ENCODE peak calls at places on chromosomes 11 and 22, in five cellular contexts. A, J, C, I and N are unnamed samples.

GRCh38 chr11:46248270-46249102 is 29.0 kb upstream of the CREB3L1 start:
- DNase-seq in A (no peak), J (no peak), C (no peak), I (no peak), N (no peak)

GRCh38 chr11:693415-693831 is 1.6 kb downstream of the DEAF1 start:
- DNase-seq in A (no peak), J (no peak), C (no peak), I (no peak), N (peak; percentile 46)

GRCh38 chr11:116471608-116472007 is 301.2 kb downstream of the BUD13 start:
- DNase-seq in A (no peak), J (no peak), C (no peak), I (no peak), N (no peak)

GRCh38 chr11:89405629-89406028 is 85.5 kb downstream of the NOX4 start:
- DNase-seq in A (no peak), J (no peak), C (no peak), I (no peak), N (no peak)

GRCh38 chr11:132126973-132127900 is 756.8 kb downstream of the NTM start:
- DNase-seq in A (no peak), J (peak; percentile 40), C (no peak), I (peak; percentile 21), N (peak; percentile 46)

GRCh38 chr11:119728226-119728626 is 774 bp downstream of the NECTIN1 start:
- DNase-seq in A (no peak), J (peak; percentile 37), C (no peak), I (no peak), N (peak; percentile 38)

GRCh38 chr11:47607380-47607779 is 13.2 kb upstream of the C1QTNF4 start:
- DNase-seq in A (no peak), J (no peak), C (peak; percentile 35), I (peak; percentile 69), N (peak; percentile 87)

GRCh38 chr11:114051558-114051957 is 8.0 kb upstream of the ZBTB16 start:
- DNase-seq in A (no peak), J (no peak), C (no peak), I (no peak), N (no peak)

GRCh38 chr11:106468091-106468490 is 390.6 kb downstream of the AASDHPPT start:
- DNase-seq in A (no peak), J (no peak), C (no peak), I (no peak), N (no peak)

GRCh38 chr22:24049211-24049610 is 38.1 kb downstream of the CABIN1 start:
- DNase-seq in A (no peak), J (no peak), C (peak; percentile 32), I (no peak), N (no peak)

GRCh38 chr22:38017272-38017920 is 33.0 kb upstream of the SOX10 start:
- DNase-seq in A (peak; percentile 74), J (peak; percentile 48), C (peak; percentile 85), I (peak; percentile 65), N (peak; percentile 89)

GRCh38 chr11:35035894-35036408 is 103.0 kb upstream of the CD44 start:
- DNase-seq in A (no peak), J (no peak), C (no peak), I (no peak), N (no peak)

GRCh38 chr11:39255648-39256047 is 2203.8 kb downstream of the LRRC4C start:
- DNase-seq in A (no peak), J (no peak), C (no peak), I (no peak), N (no peak)

DNA sequence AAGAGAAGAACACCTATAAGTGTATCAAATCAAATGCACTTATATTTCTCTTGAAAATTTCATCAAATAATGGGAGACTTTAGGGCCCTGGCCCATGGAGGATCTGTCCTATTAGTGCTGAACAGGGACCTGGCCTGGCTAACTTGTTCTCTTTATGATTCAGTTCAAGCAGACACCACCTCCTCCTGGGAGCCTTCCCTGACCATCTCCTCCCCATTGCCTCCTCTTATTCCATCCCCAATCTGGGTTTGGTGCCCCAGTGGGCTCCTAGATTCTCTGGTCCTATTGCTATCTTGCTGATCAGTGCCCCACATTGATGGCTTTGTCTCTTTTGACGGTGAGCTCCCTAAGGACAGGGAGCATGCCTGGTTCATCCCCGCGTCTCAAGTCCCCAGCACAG is 60.1 kb downstream of the MICAL2 start:
- DNase-seq in A (no peak), J (no peak), C (no peak), I (no peak), N (no peak)
- H3K4me1 ChIP-seq in A (peaks cover 57% of the 10 kb centered on the region), J (no peaks in the 10 kb centered on the region), C (peaks cover 12% of the 10 kb centered on the region), I (no peaks in the 10 kb centered on the region), N (peaks cover 18% of the 10 kb centered on the region)

GRCh38 chr22:45462034-45462655 is 40.5 kb upstream of the FBLN1 start:
- DNase-seq in A (no peak), J (no peak), C (no peak), I (peak; percentile 13), N (no peak)
- TF ChIP-seq CTCF in A (no peak), J (no peak), C (no peak), I (no peak), N (no peak)

GRCh38 chr11:70139785-70140410 is 61.8 kb downstream of the ANO1 start:
- DNase-seq in A (peak; percentile 71), J (no peak), C (no peak), I (no peak), N (peak; percentile 14)
- H3K27ac ChIP-seq in A (peak overlapping the region; percentile 74), J (no peak overlapping the region), C (no peak overlapping the region), I (no peak overlapping the region), N (no peak overlapping the region)

DNA sequence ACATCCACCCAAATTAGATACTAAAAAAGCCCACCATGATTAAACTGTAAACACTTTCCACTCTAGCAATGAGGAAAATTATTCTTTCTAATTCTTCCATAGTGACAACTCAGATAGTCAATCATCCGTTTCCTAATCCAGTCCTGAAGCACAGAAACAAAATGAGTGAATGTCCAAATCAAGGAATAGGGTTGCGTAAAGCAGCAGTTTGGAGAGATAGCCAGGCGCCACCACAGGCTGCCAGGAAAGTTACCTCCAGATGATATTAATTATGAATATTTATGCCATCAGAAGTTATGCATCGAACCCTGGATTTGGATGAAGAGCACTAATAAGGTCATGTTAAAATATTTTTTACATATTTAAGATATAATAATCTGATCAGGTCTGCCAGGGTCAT is 63.2 kb downstream of the ETS1 start:
- DNase-seq in A (no peak), J (no peak), C (no peak), I (no peak), N (no peak)
- H3K4me1 ChIP-seq in A (peaks cover 35% of the 10 kb centered on the region), J (no peaks in the 10 kb centered on the region), C (peaks cover 3% of the 10 kb centered on the region), I (no peaks in the 10 kb centered on the region), N (peaks cover 3% of the 10 kb centered on the region)

GRCh38 chr11:43548921-43549320 is 131.6 kb upstream of the HSD17B12 start:
- DNase-seq in A (no peak), J (no peak), C (no peak), I (no peak), N (no peak)
- TF ChIP-seq CTCF in A (no peak), J (no peak), C (no peak), I (no peak), N (no peak)

GRCh38 chr22:39349506-39349966 is 255 bp upstream of the SYNGR1 start:
- DNase-seq in A (peak; percentile 26), J (peak; percentile 30), C (peak; percentile 53), I (peak; percentile 49), N (peak; percentile 14)

GRCh38 chr22:39351689-39352214 is 2.0 kb downstream of the SYNGR1 start:
- DNase-seq in A (no peak), J (no peak), C (no peak), I (no peak), N (peak; percentile 37)

GRCh38 chr22:39350803-39351688 is 1.3 kb downstream of the SYNGR1 start:
- DNase-seq in A (no peak), J (no peak), C (no peak), I (no peak), N (no peak)

GRCh38 chr22:39349967-39350802 is at the start of gene SYNGR1:
- DNase-seq in A (peak; percentile 26), J (peak; percentile 21), C (peak; percentile 34), I (peak; percentile 42), N (peak; percentile 12)

GRCh38 chr22:39348909-39349505 is 784 bp upstream of the SYNGR1 start:
- DNase-seq in A (no peak), J (no peak), C (no peak), I (peak; percentile 37), N (no peak)
- H3K27ac ChIP-seq in A (peak overlapping the region; percentile 80), J (peak overlapping the region; percentile 13), C (peak overlapping the region; percentile 75), I (peak overlapping the region; percentile 58), N (no peak overlapping the region)

DNA sequence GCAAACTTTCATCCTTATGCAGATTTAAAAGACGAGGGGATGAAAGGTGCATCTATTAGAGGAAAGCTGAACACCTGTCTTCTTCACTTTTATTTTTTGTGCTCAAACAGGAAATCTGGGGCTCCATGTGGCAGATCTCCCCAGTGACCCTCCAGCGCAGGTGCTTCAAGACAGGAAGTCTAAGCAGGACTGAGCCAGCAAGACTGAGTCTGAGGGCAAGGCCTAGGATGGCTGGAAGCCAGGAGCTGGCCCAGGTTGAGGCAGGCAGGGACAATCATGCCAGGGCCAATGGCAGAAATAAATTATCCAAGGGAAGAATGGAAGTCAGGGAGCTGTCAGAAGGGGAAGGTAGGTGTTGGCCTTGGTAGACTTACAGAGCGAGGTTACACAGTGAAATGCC is 101.1 kb upstream of the SPON1 start:
- DNase-seq in A (no peak), J (no peak), C (no peak), I (no peak), N (no peak)
- H3K4me1 ChIP-seq in A (no peaks in the 10 kb centered on the region), J (no peaks in the 10 kb centered on the region), C (no peaks in the 10 kb centered on the region), I (no peaks in the 10 kb centered on the region), N (no peaks in the 10 kb centered on the region)

GRCh38 chr22:50530280-50530856 is 556 bp upstream of the TYMP start:
- DNase-seq in A (peak; percentile 91), J (peak; percentile 64), C (peak; percentile 88), I (peak; percentile 66), N (peak; percentile 78)

GRCh38 chr22:50532353-50532700 is 2.5 kb upstream of the TYMP start:
- DNase-seq in A (no peak), J (no peak), C (peak; percentile 61), I (no peak), N (no peak)

GRCh38 chr22:50532824-50533344 is 3.1 kb upstream of the TYMP start:
- DNase-seq in A (no peak), J (no peak), C (no peak), I (no peak), N (no peak)

GRCh38 chr22:50530857-50531545 is 1.2 kb upstream of the TYMP start:
- DNase-seq in A (peak; percentile 91), J (peak; percentile 61), C (peak; percentile 89), I (peak; percentile 70), N (peak; percentile 80)

DNA sequence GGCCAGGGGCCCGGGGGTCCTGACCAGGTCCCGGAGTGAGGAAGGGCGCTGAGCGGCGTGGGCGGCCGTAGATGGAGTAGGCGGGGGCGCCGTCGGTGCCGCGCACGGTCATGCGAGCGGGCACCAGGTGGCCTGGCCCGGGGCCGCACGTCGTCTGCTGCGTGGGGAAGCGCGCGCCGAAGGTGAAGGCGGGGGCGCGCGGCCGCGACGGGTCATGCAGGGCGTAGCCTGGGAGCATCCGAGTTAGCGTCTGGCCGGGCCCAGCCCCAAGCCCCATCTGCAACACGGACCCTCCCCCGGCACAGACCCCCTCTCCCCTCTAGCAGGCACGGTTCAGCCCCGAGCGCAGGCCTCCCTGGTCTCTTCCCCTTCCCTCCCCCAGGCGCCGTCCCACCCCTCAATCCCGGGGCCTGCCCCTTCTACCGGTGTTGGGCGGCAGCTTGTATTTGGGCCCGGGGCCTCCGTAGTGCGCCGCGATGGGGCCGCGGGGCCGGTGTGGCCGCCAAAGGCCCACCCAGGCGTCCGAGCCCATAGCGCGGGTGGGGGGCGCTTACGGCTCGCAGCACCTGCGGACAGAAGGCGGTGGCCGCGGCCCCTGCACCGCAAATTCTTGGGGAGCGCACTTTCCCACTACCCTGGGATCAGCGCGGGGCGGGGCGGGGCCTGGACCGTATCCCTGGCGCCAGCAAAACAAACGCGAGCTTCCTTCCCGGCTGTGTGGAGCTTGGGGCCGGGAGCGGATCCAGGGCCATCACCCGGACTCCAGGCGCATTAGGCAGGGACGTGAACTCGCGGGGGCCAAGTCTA is 1.9 kb upstream of the TYMP start:
- DNase-seq in A (peak; percentile 84), J (peak; percentile 74), C (peak; percentile 87), I (peak; percentile 66), N (peak; percentile 77)
- TF ChIP-seq CTCF in A (no peak), J (no peak), C (no peak), I (no peak), N (no peak)

GRCh38 chr11:65298131-65298535 is 16.5 kb upstream of the CDC42EP2 start:
- DNase-seq in A (peak; percentile 41), J (no peak), C (peak; percentile 91), I (peak; percentile 90), N (no peak)
- H3K27ac ChIP-seq in A (peak overlapping the region; percentile 89), J (no peak overlapping the region), C (peak overlapping the region; percentile 83), I (peak overlapping the region; percentile 95), N (peak overlapping the region; percentile 89)